ENCODE peak calls at places on chromosome 5, in ten cellular contexts. One of them, this sample, is unnamed.

GRCh38 chr5:154494036-154494435 is 16.0 kb upstream of the HAND1 start:
- DNase-seq in natural killer cell treated with Interleukin-12 subunit alpha and Interleukin-12 subunit beta and Interleukin-15 and Interleukin-18, amount 100 ng/mL, for 72 hours: no peak
- DNase-seq in SW 1271: no peak
- DNase-seq in AG09309: no peak
- DNase-seq in NCI-H460: no peak
- DNase-seq in RCC 7860: no peak
- DNase-seq in cardiac muscle cell: no peak
- DNase-seq in OCI-M1: no peak
- DNase-seq in trophoblast cell: no peak
- DNase-seq in effector CD4-positive, alpha-beta T cell: no peak
- DNase-seq in this sample: no peak

GRCh38 chr5:95078868-95079267 is 206.0 kb downstream of the MCTP1 start:
- DNase-seq in OCI-M1: no peak
- DNase-seq in trophoblast cell: no peak
- DNase-seq in AG09309: no peak
- DNase-seq in RCC 7860: no peak
- DNase-seq in natural killer cell treated with Interleukin-12 subunit alpha and Interleukin-12 subunit beta and Interleukin-15 and Interleukin-18, amount 100 ng/mL, for 72 hours: no peak
- DNase-seq in NCI-H460: no peak
- DNase-seq in effector CD4-positive, alpha-beta T cell: no peak
- DNase-seq in cardiac muscle cell: no peak
- DNase-seq in SW 1271: no peak
- DNase-seq in this sample: no peak

GRCh38 chr5:140312067-140312790 is 9.3 kb upstream of the PFDN1 start:
- DNase-seq in OCI-M1: no peak
- DNase-seq in NCI-H460: no peak
- DNase-seq in natural killer cell treated with Interleukin-12 subunit alpha and Interleukin-12 subunit beta and Interleukin-15 and Interleukin-18, amount 100 ng/mL, for 72 hours: no peak
- DNase-seq in SW 1271: peak; percentile 94
- DNase-seq in RCC 7860: peak; percentile 96
- DNase-seq in trophoblast cell: no peak
- DNase-seq in effector CD4-positive, alpha-beta T cell: no peak
- DNase-seq in cardiac muscle cell: peak; percentile 74
- DNase-seq in AG09309: peak; percentile 79
- DNase-seq in this sample: no peak

GRCh38 chr5:180618830-180619562 is 27.7 kb upstream of the SCGB3A1 start:
- DNase-seq in natural killer cell treated with Interleukin-12 subunit alpha and Interleukin-12 subunit beta and Interleukin-15 and Interleukin-18, amount 100 ng/mL, for 72 hours: no peak
- DNase-seq in NCI-H460: peak; percentile 65
- DNase-seq in trophoblast cell: no peak
- DNase-seq in SW 1271: peak; percentile 54
- DNase-seq in OCI-M1: peak; percentile 53
- DNase-seq in cardiac muscle cell: peak; percentile 58
- DNase-seq in RCC 7860: no peak
- DNase-seq in effector CD4-positive, alpha-beta T cell: peak; percentile 12
- DNase-seq in AG09309: no peak
- DNase-seq in this sample: no peak

GRCh38 chr5:136070486-136071285 is 41.9 kb downstream of the TGFBI start:
- DNase-seq in cardiac muscle cell: no peak
- DNase-seq in OCI-M1: no peak
- DNase-seq in effector CD4-positive, alpha-beta T cell: no peak
- DNase-seq in RCC 7860: no peak
- DNase-seq in NCI-H460: no peak
- DNase-seq in trophoblast cell: no peak
- DNase-seq in SW 1271: no peak
- DNase-seq in natural killer cell treated with Interleukin-12 subunit alpha and Interleukin-12 subunit beta and Interleukin-15 and Interleukin-18, amount 100 ng/mL, for 72 hours: no peak
- DNase-seq in AG09309: no peak
- DNase-seq in this sample: no peak

GRCh38 chr5:56105511-56106372 is 111.0 kb upstream of the IL6ST start:
- DNase-seq in SW 1271: no peak
- DNase-seq in effector CD4-positive, alpha-beta T cell: no peak
- DNase-seq in trophoblast cell: no peak
- DNase-seq in RCC 7860: no peak
- DNase-seq in AG09309: no peak
- DNase-seq in NCI-H460: no peak
- DNase-seq in natural killer cell treated with Interleukin-12 subunit alpha and Interleukin-12 subunit beta and Interleukin-15 and Interleukin-18, amount 100 ng/mL, for 72 hours: no peak
- DNase-seq in OCI-M1: no peak
- DNase-seq in cardiac muscle cell: no peak
- DNase-seq in this sample: no peak

GRCh38 chr5:124659798-124660197 is 86.6 kb downstream of the ZNF608 start:
- DNase-seq in natural killer cell treated with Interleukin-12 subunit alpha and Interleukin-12 subunit beta and Interleukin-15 and Interleukin-18, amount 100 ng/mL, for 72 hours: no peak
- DNase-seq in OCI-M1: no peak
- DNase-seq in SW 1271: no peak
- DNase-seq in effector CD4-positive, alpha-beta T cell: no peak
- DNase-seq in cardiac muscle cell: no peak
- DNase-seq in NCI-H460: no peak
- DNase-seq in AG09309: no peak
- DNase-seq in RCC 7860: peak; percentile 54
- DNase-seq in trophoblast cell: no peak
- DNase-seq in this sample: no peak

GRCh38 chr5:122257000-122257399 is 55.0 kb upstream of the SNCAIP start:
- DNase-seq in effector CD4-positive, alpha-beta T cell: no peak
- DNase-seq in RCC 7860: no peak
- DNase-seq in cardiac muscle cell: no peak
- DNase-seq in natural killer cell treated with Interleukin-12 subunit alpha and Interleukin-12 subunit beta and Interleukin-15 and Interleukin-18, amount 100 ng/mL, for 72 hours: no peak
- DNase-seq in OCI-M1: no peak
- DNase-seq in AG09309: no peak
- DNase-seq in SW 1271: no peak
- DNase-seq in NCI-H460: no peak
- DNase-seq in trophoblast cell: no peak
- DNase-seq in this sample: no peak

GRCh38 chr5:180704362-180704761 is 35.5 kb downstream of the OR2Y1 start:
- DNase-seq in SW 1271: no peak
- DNase-seq in OCI-M1: peak; percentile 62
- DNase-seq in natural killer cell treated with Interleukin-12 subunit alpha and Interleukin-12 subunit beta and Interleukin-15 and Interleukin-18, amount 100 ng/mL, for 72 hours: no peak
- DNase-seq in RCC 7860: no peak
- DNase-seq in cardiac muscle cell: peak; percentile 2
- DNase-seq in AG09309: no peak
- DNase-seq in effector CD4-positive, alpha-beta T cell: no peak
- DNase-seq in trophoblast cell: peak; percentile 18
- DNase-seq in NCI-H460: peak; percentile 6
- DNase-seq in this sample: no peak

GRCh38 chr5:142743677-142744441 is 26.3 kb upstream of the ARHGAP26 start:
- DNase-seq in RCC 7860: no peak
- DNase-seq in cardiac muscle cell: peak; percentile 72
- DNase-seq in SW 1271: no peak
- DNase-seq in trophoblast cell: no peak
- DNase-seq in effector CD4-positive, alpha-beta T cell: no peak
- DNase-seq in NCI-H460: no peak
- DNase-seq in OCI-M1: no peak
- DNase-seq in AG09309: no peak
- DNase-seq in natural killer cell treated with Interleukin-12 subunit alpha and Interleukin-12 subunit beta and Interleukin-15 and Interleukin-18, amount 100 ng/mL, for 72 hours: no peak
- DNase-seq in this sample: no peak

GRCh38 chr5:113663879-113664278 is 150.4 kb downstream of the YTHDC2 start:
- DNase-seq in natural killer cell treated with Interleukin-12 subunit alpha and Interleukin-12 subunit beta and Interleukin-15 and Interleukin-18, amount 100 ng/mL, for 72 hours: no peak
- DNase-seq in RCC 7860: no peak
- DNase-seq in OCI-M1: peak; percentile 37
- DNase-seq in trophoblast cell: peak; percentile 50
- DNase-seq in AG09309: no peak
- DNase-seq in SW 1271: no peak
- DNase-seq in cardiac muscle cell: peak; percentile 62
- DNase-seq in effector CD4-positive, alpha-beta T cell: no peak
- DNase-seq in NCI-H460: peak; percentile 57
- DNase-seq in this sample: no peak

GRCh38 chr5:130549884-130550552 is 615.0 kb downstream of the HINT1 start:
- DNase-seq in cardiac muscle cell: peak; percentile 78
- DNase-seq in NCI-H460: peak; percentile 79
- DNase-seq in RCC 7860: peak; percentile 78
- DNase-seq in AG09309: no peak
- DNase-seq in effector CD4-positive, alpha-beta T cell: no peak
- DNase-seq in SW 1271: peak; percentile 78
- DNase-seq in trophoblast cell: no peak
- DNase-seq in natural killer cell treated with Interleukin-12 subunit alpha and Interleukin-12 subunit beta and Interleukin-15 and Interleukin-18, amount 100 ng/mL, for 72 hours: no peak
- DNase-seq in OCI-M1: peak; percentile 60
- DNase-seq in this sample: no peak

GRCh38 chr5:177113566-177114424 is 19.8 kb upstream of the NSD1 start:
- DNase-seq in RCC 7860: peak; percentile 64
- DNase-seq in cardiac muscle cell: peak; percentile 81
- DNase-seq in OCI-M1: peak; percentile 93
- DNase-seq in NCI-H460: peak; percentile 72
- DNase-seq in natural killer cell treated with Interleukin-12 subunit alpha and Interleukin-12 subunit beta and Interleukin-15 and Interleukin-18, amount 100 ng/mL, for 72 hours: peak; percentile 81
- DNase-seq in AG09309: peak; percentile 16
- DNase-seq in effector CD4-positive, alpha-beta T cell: peak; percentile 70
- DNase-seq in SW 1271: peak; percentile 81
- DNase-seq in trophoblast cell: peak; percentile 61
- DNase-seq in this sample: peak; percentile 75

This sample was measured in CD14-positive monocyte.